ENCODE peak calls at places on chromosome 10, in five cellular contexts. B is tibial artery; O is SK-N-SH; Z is hepatocyte; P is CD8-positive, alpha-beta memory T cell. Q is an unnamed sample. For H3K4me1, the result is how much of the 10 kb centered on the place peaks cover.

GRCh38 chr10:36053271-36053670 is 411.2 kb upstream of the FZD8 start:
- DNase-seq in O (no peak), P (no peak), B (no peak), Z (no peak), Q (no peak)

GRCh38 chr10:50394832-50395231 is 143.5 kb upstream of the ASAH2 start:
- DNase-seq in Z (no peak), P (no peak), O (no peak), B (no peak), Q (no peak)

GRCh38 chr10:106555599-106555998 is 608.9 kb downstream of the SORCS1 start:
- DNase-seq in P (no peak), B (no peak), O (no peak), Z (no peak), Q (no peak)

GRCh38 chr10:22988581-22989360 is 60.9 kb downstream of the ARMC3 start:
- DNase-seq in O (peak), Z (peak), B (peak), P (peak), Q (peak)

GRCh38 chr10:15585303-15585715 is 134.4 kb downstream of the ITGA8 start:
- DNase-seq in O (peak), B (peak), P (no peak), Z (peak), Q (peak)

GRCh38 chr10:112409755-112410154 is 35.8 kb downstream of the ACSL5 start:
- DNase-seq in B (no peak), P (no peak), O (no peak), Z (no peak), Q (no peak)

GRCh38 chr10:60043561-60043960 is 137.2 kb upstream of the CCDC6 start:
- DNase-seq in P (no peak), B (no peak), Z (no peak), O (no peak), Q (no peak)

GRCh38 chr10:80713398-80713928 is 175.8 kb downstream of the SH2D4B start:
- DNase-seq in O (no peak), P (no peak), Z (no peak), B (no peak), Q (no peak)

GRCh38 chr10:122468923-122469781 is 7.8 kb downstream of the HTRA1 start:
- DNase-seq in O (no peak), B (peak), Z (peak), P (no peak), Q (no peak)

GRCh38 chr10:44506386-44506785 is 121.5 kb upstream of the CXCL12 start:
- DNase-seq in Z (no peak), B (no peak), P (no peak), O (no peak), Q (no peak)

GRCh38 chr10:22344781-22345300 is 455 bp upstream of the SPAG6 start:
- DNase-seq in Z (no peak), B (no peak), O (no peak), P (no peak), Q (no peak)

GRCh38 chr10:11170993-11171416 is 153.3 kb downstream of the CELF2 start:
- DNase-seq in B (no peak), O (no peak), P (peak), Z (no peak), Q (no peak)

GRCh38 chr10:128013626-128014025 is 106.7 kb downstream of the PTPRE start:
- DNase-seq in B (no peak), P (no peak), Z (no peak), O (no peak), Q (no peak)

GRCh38 chr10:28722065-28722803 is 44.9 kb downstream of the BAMBI start:
- DNase-seq in Z (peak), B (peak), O (peak), P (no peak), Q (no peak)

GRCh38 chr10:83607959-83608745 is 531.2 kb upstream of the GHITM start:
- DNase-seq in P (no peak), B (no peak), O (no peak), Z (no peak), Q (no peak)

GRCh38 chr10:70578371-70578947 is 24.1 kb downstream of the PRF1 start:
- DNase-seq in Z (no peak), B (no peak), P (peak), O (no peak), Q (no peak)

GRCh38 chr10:114751856-114752255 is 69.7 kb upstream of the FHIP2A start:
- DNase-seq in P (no peak), Z (no peak), O (no peak), B (no peak), Q (no peak)

GRCh38 chr10:77160679-77161078 is 476.9 kb downstream of the KCNMA1 start:
- DNase-seq in O (no peak), B (no peak), P (no peak), Z (no peak), Q (no peak)

GRCh38 chr10:30215631-30216030 is 133.4 kb downstream of the MTPAP start:
- DNase-seq in O (no peak), P (no peak), Z (no peak), B (no peak), Q (no peak)

GRCh38 chr10:47291682-47292081 is 8.3 kb upstream of the GDF10 start:
- DNase-seq in P (no peak), B (peak), O (no peak), Z (no peak), Q (no peak)

GRCh38 chr10:102311025-102311420 is 65.7 kb downstream of the GBF1 start:
- DNase-seq in B (no peak), Z (no peak), P (no peak), O (no peak), Q (no peak)

GRCh38 chr10:93081834-93082233 is 8.1 kb downstream of the CYP26A1 start:
- DNase-seq in O (no peak), B (no peak), P (no peak), Z (no peak), Q (no peak)

GRCh38 chr10:95363303-95363912 is 72.6 kb upstream of the PDLIM1 start:
- DNase-seq in O (peak), Z (peak), B (no peak), P (peak), Q (peak)

GRCh38 chr10:133616371-133617130 is 10.0 kb downstream of the FRG2B start:
- DNase-seq in O (no peak), Z (no peak), B (no peak), P (no peak), Q (no peak)

GRCh38 chr10:29841724-29842649 is 207.2 kb upstream of the SVIL start:
- DNase-seq in B (peak), Z (peak), P (no peak), O (peak), Q (peak)

GRCh38 chr10:127926455-127926854 is 19.6 kb downstream of the PTPRE start:
- DNase-seq in P (no peak), O (no peak), Z (no peak), B (no peak), Q (no peak)

GRCh38 chr10:77043364-77043763 is 594.2 kb downstream of the KCNMA1 start:
- DNase-seq in Z (no peak), O (no peak), B (no peak), P (no peak), Q (no peak)

GRCh38 chr10:34078798-34079470 is 736.2 kb downstream of the PARD3 start:
- DNase-seq in Z (no peak), P (no peak), B (peak), O (no peak), Q (peak)

GRCh38 chr10:23381298-23381697 is 36.7 kb upstream of the C10orf67 start:
- DNase-seq in Z (no peak), B (no peak), O (no peak), P (no peak), Q (no peak)

GRCh38 chr10:14541379-14541778 is 210.7 kb upstream of the FRMD4A start:
- DNase-seq in Z (no peak), B (no peak), P (no peak), O (no peak), Q (no peak)

GRCh38 chr10:133399123-133399601 is 5.2 kb downstream of the MTG1 start:
- DNase-seq in P (no peak), B (peak), O (no peak), Z (no peak), Q (no peak)

GRCh38 chr10:71424496-71425194 is 27.9 kb downstream of the CDH23 start:
- DNase-seq in O (peak), B (no peak), P (no peak), Z (no peak), Q (no peak)

GRCh38 chr10:70364001-70364771 is 18.2 kb downstream of the LRRC20 start:
- DNase-seq in Z (peak), P (peak), B (peak), O (peak), Q (peak)

GRCh38 chr10:3077940-3078630 is 10.7 kb downstream of the PFKP start:
- DNase-seq in P (no peak), B (no peak), O (no peak), Z (no peak), Q (no peak)

GRCh38 chr10:77279207-77279606 is 358.4 kb downstream of the KCNMA1 start:
- DNase-seq in Z (no peak), O (no peak), B (no peak), P (peak), Q (no peak)

GRCh38 chr10:35661236-35661635 is 19.1 kb upstream of the FZD8 start:
- DNase-seq in O (no peak), B (no peak), P (no peak), Z (no peak), Q (no peak)

DNA sequence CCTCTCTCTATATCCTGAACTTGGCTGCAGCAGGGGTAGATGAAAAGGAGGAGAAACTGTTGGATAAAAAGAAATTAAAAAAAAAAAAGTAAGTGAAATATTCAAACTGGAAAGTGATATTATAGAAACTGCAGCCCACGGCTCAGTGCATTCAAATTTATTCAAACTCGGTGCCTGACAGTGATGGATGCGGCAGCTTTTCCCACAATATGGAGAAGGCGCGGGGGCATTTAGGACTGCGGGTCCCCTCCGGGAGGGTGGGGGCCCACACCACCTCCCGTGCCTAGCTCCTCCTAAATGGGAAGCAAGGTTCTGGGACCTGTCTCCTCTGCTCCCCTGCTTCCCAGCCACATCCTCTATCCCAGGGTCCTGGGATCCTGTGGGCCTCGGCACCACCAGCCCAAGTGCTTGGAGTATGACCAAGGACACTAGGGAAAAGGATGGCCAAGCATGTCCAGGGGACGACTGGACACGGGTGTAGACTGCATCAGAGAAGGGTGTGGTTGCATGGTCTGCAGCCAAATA is 82.4 kb downstream of the HIF1AN start:
- DNase-seq in Z (no peak), O (no peak), B (no peak), P (no peak), Q (no peak)
- H3K27ac ChIP-seq in Z (no peak), O (no peak), B (no peak), P (no peak), Q (no peak)

GRCh38 chr10:103851261-103851660 is 4.1 kb downstream of the SH3PXD2A start:
- DNase-seq in P (no peak), Z (no peak), B (peak), O (no peak), Q (no peak)

GRCh38 chr10:103854265-103854686 is 1.1 kb downstream of the SH3PXD2A start:
- DNase-seq in B (peak), O (no peak), Z (peak), P (no peak), Q (no peak)

GRCh38 chr10:103852189-103852711 is 3.1 kb downstream of the SH3PXD2A start:
- DNase-seq in P (no peak), B (peak), Z (peak), O (no peak), Q (no peak)

GRCh38 chr10:103853428-103854264 is 1.7 kb downstream of the SH3PXD2A start:
- DNase-seq in P (no peak), B (peak), O (no peak), Z (no peak), Q (no peak)

DNA sequence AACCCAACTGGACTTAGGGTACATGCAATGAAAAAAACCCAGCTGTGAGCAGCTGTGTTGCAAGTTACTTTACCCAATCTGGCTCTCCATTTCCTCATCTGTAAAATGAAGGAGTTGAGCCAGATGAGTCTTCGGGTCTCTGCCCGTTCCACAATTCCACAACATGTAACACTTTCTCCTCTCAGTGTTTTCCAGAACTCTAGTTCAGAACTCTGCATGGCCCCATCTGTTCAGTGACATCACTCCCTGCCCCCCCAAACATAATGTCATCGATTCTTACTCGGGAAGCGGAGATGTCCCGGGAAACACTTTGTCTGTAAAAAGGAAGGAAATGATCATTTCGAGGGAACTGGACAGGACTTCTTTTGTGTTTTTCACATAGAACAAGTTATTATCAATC is 2.5 kb downstream of the SH3PXD2A start:
- DNase-seq in B (peak), O (no peak), Z (no peak), P (no peak), Q (no peak)
- H3K4me3 ChIP-seq in B (no peak), O (no peak), Z (no peak), P (no peak), Q (no peak)

GRCh38 chr10:79245539-79246208 is 101.6 kb upstream of the PPIF start:
- DNase-seq in P (no peak), O (no peak), B (no peak), Z (no peak), Q (no peak)

GRCh38 chr10:79242620-79243152 is 104.6 kb upstream of the PPIF start:
- DNase-seq in B (peak), O (peak), P (peak), Z (peak), Q (no peak)

GRCh38 chr10:79244841-79245504 is 102.3 kb upstream of the PPIF start:
- DNase-seq in P (no peak), Z (no peak), O (no peak), B (no peak), Q (no peak)

GRCh38 chr10:79243211-79244067 is 103.8 kb upstream of the PPIF start:
- DNase-seq in O (peak), P (peak), B (peak), Z (peak), Q (no peak)

DNA sequence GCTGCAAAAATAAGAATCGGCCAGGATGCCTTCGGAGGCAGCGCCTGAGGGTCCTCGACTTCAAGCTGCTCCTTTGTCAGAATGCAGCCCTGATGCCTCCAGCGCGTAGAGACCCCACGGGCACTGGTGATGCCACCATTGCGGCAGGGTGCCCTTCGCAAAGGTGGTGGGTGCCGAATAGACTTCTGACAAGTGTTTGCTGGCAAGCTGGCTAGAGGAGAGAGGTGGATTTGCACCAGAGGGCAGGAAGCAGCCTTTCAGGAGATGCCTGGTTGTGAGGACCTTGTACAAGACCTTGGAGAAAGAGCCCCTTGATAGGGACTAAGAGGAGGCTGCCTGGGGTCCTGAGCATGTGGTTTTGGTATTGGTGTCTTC is 103.2 kb upstream of the PPIF start:
- DNase-seq in B (no peak), P (no peak), Z (no peak), O (no peak), Q (no peak)
- H3K4me1 ChIP-seq in B (half or more), P (half or more), Z (under half), O (half or more), Q (half or more)

DNA sequence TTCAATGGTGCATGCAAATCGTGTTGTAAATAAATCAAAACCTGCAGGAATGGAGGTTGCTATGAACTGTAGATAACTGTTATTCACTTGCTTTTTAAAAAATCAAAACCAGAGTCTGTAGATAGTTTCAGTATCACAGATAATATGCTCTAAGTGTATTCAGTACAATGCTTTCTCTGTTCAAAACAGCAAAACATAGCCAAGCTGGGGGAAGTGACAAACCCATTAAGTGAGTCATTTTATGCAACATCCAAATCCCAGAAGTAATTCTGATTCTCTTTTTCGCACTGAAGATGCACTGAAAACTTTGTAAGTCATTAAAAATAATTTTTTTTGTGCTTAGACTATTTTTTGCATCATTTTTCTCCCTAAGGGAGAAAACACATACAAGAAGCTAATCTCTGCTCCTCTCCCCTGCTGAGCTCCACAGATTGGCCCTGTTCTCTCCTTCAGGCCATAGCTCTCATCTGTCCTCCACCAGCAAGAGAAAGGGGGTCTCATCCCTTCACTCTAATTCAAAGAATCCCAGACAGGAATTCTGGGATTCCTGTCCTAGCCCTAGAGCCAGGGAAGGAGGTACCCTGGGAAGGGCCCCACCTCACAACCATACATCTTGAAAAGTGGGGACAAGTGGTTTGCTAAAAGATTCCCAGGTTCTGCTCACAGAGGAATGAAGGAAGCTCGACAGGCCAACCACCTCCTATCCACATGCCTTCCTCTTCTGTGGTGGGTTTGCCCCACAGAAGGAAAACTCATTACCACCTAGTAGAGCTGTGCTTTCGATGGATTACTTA is 4.9 kb downstream of the PRTFDC1 start:
- DNase-seq in O (no peak), Z (no peak), P (no peak), B (no peak), Q (no peak)
- H3K27ac ChIP-seq in O (peak), Z (no peak), P (no peak), B (no peak), Q (peak)

DNA sequence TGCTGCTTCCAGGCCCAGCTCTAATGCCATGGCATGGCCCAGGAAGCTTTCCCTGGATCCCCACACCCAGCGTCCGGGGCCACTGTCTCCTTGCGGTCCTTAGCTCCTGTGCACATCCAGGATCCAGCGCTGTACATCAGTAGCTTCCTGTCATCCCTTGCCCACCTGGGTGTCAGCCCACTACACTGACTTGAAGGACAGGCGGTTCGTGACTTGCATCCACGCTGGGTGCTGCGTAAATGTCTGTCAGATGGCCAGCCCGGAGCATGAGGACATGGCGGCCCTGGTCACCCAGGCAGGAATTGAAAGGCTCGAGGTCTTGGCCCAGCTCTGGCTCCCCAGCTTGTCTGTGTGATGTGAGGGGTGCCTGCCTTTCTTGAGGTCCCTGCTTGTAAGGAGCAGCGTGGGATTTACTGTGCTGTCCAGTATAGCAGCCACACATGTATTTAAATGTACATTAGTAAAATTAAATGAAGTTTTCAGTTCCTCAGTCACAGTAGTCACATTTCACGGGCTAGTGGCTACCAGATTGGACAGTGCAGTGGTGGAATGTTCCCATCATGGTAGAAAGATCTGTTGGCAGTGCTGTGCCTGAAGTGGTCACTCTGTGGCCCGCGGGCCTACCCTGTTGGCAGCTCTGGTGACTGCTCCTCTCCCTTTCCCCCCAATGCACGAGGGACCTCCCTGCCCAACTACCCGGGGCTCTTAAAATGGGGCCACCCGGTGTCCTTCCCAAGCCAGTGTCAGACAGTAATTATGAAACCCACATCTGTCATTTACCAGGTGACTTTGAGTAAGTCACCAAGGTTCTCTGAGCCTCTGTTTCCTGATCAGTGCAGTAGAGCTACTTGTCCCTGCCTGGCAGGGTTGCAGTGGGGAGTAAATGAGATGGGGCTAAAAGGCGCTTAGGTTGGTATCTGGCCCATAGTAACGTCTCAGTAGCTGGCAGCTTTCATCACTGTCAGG is 97.8 kb upstream of the PPIF start:
- DNase-seq in B (no peak), P (no peak), O (no peak), Z (no peak), Q (no peak)
- H3K4me3 ChIP-seq in B (no peak), P (no peak), O (no peak), Z (no peak), Q (no peak)